ENCODE peak calls at places on chromosomes 4 and X, in four cellular contexts. T is GM12878, L is HEK293T, Z is HepG2. K is an unnamed sample.

GRCh38 chr4:184755278-184755677 is 21.4 kb upstream of the CENPU start:
- DNase-seq in T (no peak), L (no peak), Z (no peak), K (no peak)

GRCh38 chrX:70613295-70613694 is 168.7 kb downstream of the DLG3 start:
- DNase-seq in L (no peak), T (no peak), Z (no peak), K (no peak)

GRCh38 chr4:173171098-173171497 is 2.5 kb downstream of the GALNT7 start:
- DNase-seq in L (peak), T (no peak), Z (peak), K (peak)

GRCh38 chr4:185838514-185839203 is 26.7 kb upstream of the SORBS2 start:
- DNase-seq in L (no peak), T (no peak), Z (no peak), K (no peak)

GRCh38 chr4:145278341-145279121 is 98.1 kb upstream of the OTUD4 start:
- DNase-seq in T (no peak), L (no peak), Z (no peak), K (peak)

GRCh38 chr4:38170800-38171199 is 210.6 kb downstream of the PTTG2 start:
- DNase-seq in L (no peak), Z (no peak), T (no peak), K (no peak)

GRCh38 chrX:48823029-48823428 is 3.3 kb upstream of the ERAS start:
- DNase-seq in Z (no peak), L (no peak), T (no peak), K (no peak)

GRCh38 chr4:56370377-56370776 is 16.9 kb downstream of the AASDH start:
- DNase-seq in Z (no peak), L (no peak), T (no peak), K (no peak)

GRCh38 chr4:99763635-99764101 is 53.0 kb upstream of the DAPP1 start:
- DNase-seq in L (no peak), Z (no peak), T (no peak), K (no peak)

GRCh38 chr4:106854970-106855369 is 181.1 kb downstream of the DKK2 start:
- DNase-seq in L (no peak), T (no peak), Z (no peak), K (no peak)

GRCh38 chrX:85365370-85365995 is 14.0 kb downstream of the POF1B start:
- DNase-seq in Z (no peak), L (no peak), T (no peak), K (no peak)

GRCh38 chr4:176547005-176547404 is 227.2 kb downstream of the SPCS3 start:
- DNase-seq in L (no peak), Z (no peak), T (no peak), K (no peak)

GRCh38 chrX:123504047-123504446 is 228.8 kb downstream of the THOC2 start:
- DNase-seq in Z (no peak), L (no peak), T (no peak), K (no peak)

GRCh38 chrX:134908235-134908834 is 82.5 kb upstream of the SMIM10 start:
- DNase-seq in T (no peak), Z (no peak), L (peak), K (peak)

GRCh38 chr4:52028970-52029369 is 8.8 kb upstream of the LRRC66 start:
- DNase-seq in T (no peak), L (no peak), Z (no peak), K (no peak)

GRCh38 chr4:183098080-183098722 is 856 bp upstream of the WWC2 start:
- DNase-seq in T (no peak), Z (peak), L (peak), K (peak)

GRCh38 chr4:125735107-125735506 is 420.4 kb downstream of the FAT4 start:
- DNase-seq in Z (peak), T (no peak), L (no peak), K (no peak)

GRCh38 chr4:136458326-136458725 is 1074.0 kb downstream of the PCDH18 start:
- DNase-seq in T (no peak), L (no peak), Z (no peak), K (no peak)

GRCh38 chr4:42570221-42570620 is 86.7 kb downstream of the ATP8A1 start:
- DNase-seq in T (no peak), Z (no peak), L (no peak), K (no peak)

GRCh38 chr4:143338313-143338712 is 1.6 kb downstream of the GAB1 start:
- DNase-seq in Z (no peak), L (no peak), T (no peak), K (no peak)

GRCh38 chr4:121358473-121358872 is 22.3 kb downstream of the QRFPR start:
- DNase-seq in T (no peak), L (no peak), Z (no peak), K (no peak)

GRCh38 chr4:26916195-26916594 is 55.6 kb downstream of the STIM2 start:
- DNase-seq in T (no peak), L (no peak), Z (no peak), K (no peak)

GRCh38 chr4:41120297-41121217 is 93.8 kb downstream of the APBB2 start:
- DNase-seq in L (peak), Z (no peak), T (no peak), K (no peak)

GRCh38 chrX:128052303-128052702 is at the start of gene ACTRT1:
- DNase-seq in Z (no peak), L (no peak), T (no peak), K (no peak)

GRCh38 chr4:57158221-57158620 is 48.0 kb upstream of the IGFBP7 start:
- DNase-seq in L (no peak), Z (no peak), T (no peak), K (no peak)

GRCh38 chr4:139242511-139243051 is 37.4 kb downstream of the MGARP start:
- DNase-seq in L (no peak), Z (no peak), T (no peak), K (no peak)

GRCh38 chrX:132016628-132017430 is 6.3 kb upstream of the STK26 start:
- DNase-seq in Z (no peak), T (no peak), L (no peak), K (peak)

GRCh38 chr4:150007512-150007911 is 70.7 kb upstream of the DCLK2 start:
- DNase-seq in L (no peak), T (no peak), Z (no peak), K (no peak)

GRCh38 chr4:2925496-2925895 is 37.7 kb downstream of the NOP14 start:
- DNase-seq in L (no peak), Z (no peak), T (no peak), K (no peak)
- TF ChIP-seq FOXK2 in L (no peak), Z (no peak), T (no peak), K (no peak)

GRCh38 chr4:153076861-153077260 is 127.4 kb upstream of the TRIM2 start:
- DNase-seq in Z (no peak), T (no peak), L (no peak), K (no peak)
- TF ChIP-seq FOXK2 in Z (no peak), T (no peak), L (no peak), K (no peak)

GRCh38 chr4:90852232-90852631 is 725.0 kb downstream of the CCSER1 start:
- DNase-seq in Z (no peak), T (no peak), L (no peak), K (no peak)
- TF ChIP-seq FOXK2 in Z (no peak), T (no peak), L (no peak), K (no peak)

GRCh38 chr4:3729885-3730226 is 36.3 kb upstream of the ADRA2C start:
- DNase-seq in T (no peak), L (no peak), Z (no peak), K (no peak)
- TF ChIP-seq FOXK2 in T (no peak), L (no peak), Z (no peak), K (no peak)

DNA sequence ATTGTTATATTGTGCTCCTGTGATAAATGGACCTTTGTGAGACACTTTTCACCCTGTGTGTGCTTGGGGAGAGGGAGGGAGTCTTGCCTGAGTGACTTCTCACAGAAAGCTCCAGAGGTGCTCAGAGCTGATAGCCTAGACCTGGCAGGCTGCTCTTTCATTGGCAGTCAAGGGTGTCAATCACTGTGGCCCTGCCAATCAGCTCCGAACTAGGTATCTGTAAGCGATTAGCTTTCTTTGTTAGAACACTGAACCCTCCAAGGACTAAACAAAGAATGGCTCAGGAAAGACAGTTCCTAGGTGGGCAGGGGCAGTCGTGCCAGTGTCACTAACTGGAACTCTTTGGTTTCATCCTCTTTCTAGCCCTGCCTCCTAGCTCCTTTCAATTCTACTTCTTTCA is 2.7 kb upstream of the NALF2 start:
- DNase-seq in Z (peak), L (peak), T (no peak), K (peak)
- TF ChIP-seq FOXK2 in Z (no peak), L (no peak), T (no peak), K (no peak)

GRCh38 chr4:103021120-103021519 is 1.6 kb upstream of the SLC9B1 start:
- DNase-seq in L (no peak), T (no peak), Z (no peak), K (no peak)
- TF ChIP-seq FOXK2 in L (no peak), T (no peak), Z (no peak), K (no peak)

GRCh38 chr4:1310796-1311715 is 21.4 kb downstream of the MAEA start:
- DNase-seq in T (no peak), Z (no peak), L (no peak), K (no peak)

GRCh38 chr4:1305781-1306455 is 16.2 kb downstream of the MAEA start:
- DNase-seq in Z (no peak), T (no peak), L (no peak), K (no peak)

GRCh38 chr4:1307951-1308735 is 18.5 kb downstream of the MAEA start:
- DNase-seq in T (no peak), Z (no peak), L (no peak), K (no peak)

GRCh38 chr4:1310031-1310795 is 20.5 kb downstream of the MAEA start:
- DNase-seq in T (no peak), Z (no peak), L (no peak), K (no peak)

GRCh38 chr4:1309261-1310010 is 19.7 kb downstream of the MAEA start:
- DNase-seq in L (no peak), T (peak), Z (peak), K (peak)
- TF ChIP-seq FOXK2 in L (no peak), T (no peak), Z (no peak), K (no peak)

DNA sequence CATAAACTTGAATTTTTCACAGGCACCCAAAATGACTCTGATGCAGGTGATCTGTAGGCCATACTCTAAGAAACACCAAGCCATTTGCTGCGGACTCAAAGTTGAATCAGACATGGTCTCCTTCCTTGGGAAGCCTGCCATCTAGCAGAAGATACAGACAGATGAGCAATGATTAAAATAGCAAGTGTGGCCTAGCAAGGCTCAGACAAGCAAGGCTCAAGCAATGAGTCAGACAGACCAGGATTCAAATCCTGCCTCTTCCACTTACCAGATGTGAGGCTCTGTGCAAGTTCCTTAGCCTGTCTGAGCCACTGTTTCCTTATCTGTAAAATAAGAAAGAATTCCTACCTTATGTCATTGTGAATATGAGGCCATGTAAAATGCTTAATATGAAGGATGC is 2.3 kb downstream of the CCDC149 start:
- DNase-seq in L (no peak), Z (no peak), T (no peak), K (no peak)
- TF ChIP-seq FOXK2 in L (no peak), Z (no peak), T (no peak), K (no peak)